ENCODE peak calls at places on chromosomes 5 and 9, in six cellular contexts. E, K, Q, C, W and X are unnamed samples.

GRCh38 chr5:54310433-54311177 is at the start of gene ARL15:
- DNase-seq in E (peak), K (peak), Q (peak), C (peak), W (peak), X (peak)

GRCh38 chr5:68330564-68330963 is 115.0 kb downstream of the PIK3R1 start:
- DNase-seq in E (no peak), K (no peak), Q (no peak), C (no peak), W (no peak), X (no peak)

GRCh38 chr5:170338933-170339779 is 41.6 kb upstream of the LCP2 start:
- DNase-seq in E (no peak), K (no peak), Q (no peak), C (no peak), W (peak), X (no peak)

GRCh38 chr5:110951373-110951791 is 120.1 kb upstream of the TSLP start:
- DNase-seq in E (no peak), K (no peak), Q (no peak), C (no peak), W (no peak), X (no peak)

GRCh38 chr9:76676857-76677256 is 87.4 kb upstream of the PCA3 start:
- DNase-seq in E (no peak), K (no peak), Q (no peak), C (no peak), W (no peak), X (no peak)

GRCh38 chr9:20835364-20836286 is 151.6 kb downstream of the FOCAD start:
- DNase-seq in E (no peak), K (no peak), Q (no peak), C (no peak), W (no peak), X (peak)

GRCh38 chr9:73155968-73156592 is 4.4 kb downstream of the ANXA1 start:
- DNase-seq in E (no peak), K (no peak), Q (no peak), C (no peak), W (no peak), X (no peak)

GRCh38 chr5:65075623-65076250 is 307.0 kb downstream of the CWC27 start:
- DNase-seq in E (no peak), K (no peak), Q (no peak), C (no peak), W (no peak), X (no peak)

GRCh38 chr5:164237531-164237930 is 732.1 kb downstream of the MAT2B start:
- DNase-seq in E (no peak), K (no peak), Q (no peak), C (no peak), W (no peak), X (no peak)

GRCh38 chr9:128166169-128166568 is 6.1 kb downstream of the BBLN start:
- DNase-seq in E (no peak), K (no peak), Q (no peak), C (no peak), W (no peak), X (no peak)

GRCh38 chr5:39503148-39503547 is 78.4 kb upstream of the DAB2 start:
- DNase-seq in E (no peak), K (no peak), Q (no peak), C (no peak), W (no peak), X (no peak)